ENCODE peak calls at places on chromosomes 16 and 17, in six cellular contexts. O is cardiac muscle cell, I is dorsolateral prefrontal cortex, D is fibroblast of mammary gland, K is omental fat pad, H is left ventricle myocardium inferior. A is an unnamed sample.

GRCh38 chr17:28505986-28506665 is at the start of gene FOXN1:
- DNase-seq in O (no peak), I (no peak), D (no peak), K (no peak), H (no peak), A (no peak)

GRCh38 chr16:49857423-49858181 is 1.7 kb upstream of the ZNF423 start:
- DNase-seq in O (peak; percentile 80), I (no peak), D (peak; percentile 49), K (no peak), H (peak; percentile 61), A (no peak)

GRCh38 chr17:45224671-45225050 is 3.0 kb downstream of the FMNL1 start:
- DNase-seq in O (no peak), I (no peak), D (no peak), K (no peak), H (no peak), A (no peak)

GRCh38 chr17:29241015-29241963 is 5.4 kb upstream of the CRYBA1 start:
- DNase-seq in O (no peak), I (no peak), D (peak; percentile 97), K (no peak), H (no peak), A (peak; percentile 98)

GRCh38 chr17:77792626-77793025 is 165.9 kb upstream of the TNRC6C start:
- DNase-seq in O (no peak), I (no peak), D (no peak), K (no peak), H (no peak), A (no peak)

GRCh38 chr17:20267459-20267842 is 199.9 kb downstream of the LGALS9B start:
- DNase-seq in O (no peak), I (no peak), D (no peak), K (no peak), H (no peak), A (no peak)

GRCh38 chr17:27878776-27879562 is 14.2 kb downstream of the LYRM9 start:
- DNase-seq in O (peak; percentile 79), I (no peak), D (no peak), K (no peak), H (no peak), A (no peak)

GRCh38 chr16:11639925-11640899 is 28.0 kb upstream of the SNN start:
- DNase-seq in O (peak; percentile 52), I (peak; percentile 23), D (peak; percentile 99), K (peak; percentile 57), H (peak; percentile 83), A (peak; percentile 100)

GRCh38 chr17:57537524-57538410 is 207.3 kb downstream of the CCDC182 start:
- DNase-seq in O (no peak), I (no peak), D (no peak), K (no peak), H (no peak), A (no peak)

GRCh38 chr17:44961921-44962350 is 6.2 kb downstream of the C1QL1 start:
- DNase-seq in O (no peak), I (no peak), D (no peak), K (no peak), H (no peak), A (no peak)

DNA sequence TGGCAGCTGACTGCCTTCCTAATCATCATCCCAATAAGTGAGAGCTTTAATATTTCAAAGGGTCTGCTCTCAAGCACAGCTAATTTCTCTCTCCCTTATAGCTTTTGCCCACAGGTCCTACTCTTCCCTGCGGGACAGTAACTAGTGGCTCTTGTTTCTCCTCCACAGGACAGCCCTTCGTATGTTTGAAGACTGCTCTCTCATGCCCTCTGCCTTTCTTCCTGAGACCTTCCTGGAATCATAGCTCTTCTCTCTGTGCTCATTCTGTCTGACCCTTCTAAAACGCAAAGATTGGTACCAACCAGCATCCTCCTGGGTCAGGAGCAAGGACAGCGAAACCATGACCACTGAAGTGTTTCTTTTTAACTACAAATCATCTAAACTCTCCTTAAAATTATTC is 168.9 kb downstream of the GRIN2A start:
- DNase-seq in O (no peak), I (no peak), D (no peak), K (no peak), H (no peak), A (no peak)
- TF ChIP-seq CTCF in O (no peak), I (peak; percentile 38), D (no peak), K (no peak), H (peak; percentile 42), A (no peak)

GRCh38 chr16:15052747-15053476 is 3.0 kb downstream of the NTAN1 start:
- DNase-seq in O (no peak), I (no peak), D (peak; percentile 43), K (no peak), H (no peak), A (no peak)
- TF ChIP-seq CTCF in O (no peak), I (no peak), D (no peak), K (no peak), H (no peak), A (no peak)

GRCh38 chr17:3549610-3550162 is 7.9 kb downstream of the TRPV3 start:
- DNase-seq in O (no peak), I (no peak), D (no peak), K (no peak), H (no peak), A (no peak)

GRCh38 chr17:3553419-3554401 is 3.9 kb downstream of the TRPV3 start:
- DNase-seq in O (no peak), I (no peak), D (no peak), K (no peak), H (no peak), A (no peak)

GRCh38 chr17:3554440-3554839 is 3.2 kb downstream of the TRPV3 start:
- DNase-seq in O (no peak), I (no peak), D (no peak), K (no peak), H (no peak), A (no peak)

GRCh38 chr17:3552916-3553315 is 4.7 kb downstream of the TRPV3 start:
- DNase-seq in O (no peak), I (no peak), D (no peak), K (no peak), H (no peak), A (no peak)

GRCh38 chr17:3551189-3551588 is 6.4 kb downstream of the TRPV3 start:
- DNase-seq in O (no peak), I (no peak), D (no peak), K (no peak), H (no peak), A (no peak)
- TF ChIP-seq CTCF in O (no peak), I (no peak), D (no peak), K (no peak), H (no peak), A (peak; percentile 54)

DNA sequence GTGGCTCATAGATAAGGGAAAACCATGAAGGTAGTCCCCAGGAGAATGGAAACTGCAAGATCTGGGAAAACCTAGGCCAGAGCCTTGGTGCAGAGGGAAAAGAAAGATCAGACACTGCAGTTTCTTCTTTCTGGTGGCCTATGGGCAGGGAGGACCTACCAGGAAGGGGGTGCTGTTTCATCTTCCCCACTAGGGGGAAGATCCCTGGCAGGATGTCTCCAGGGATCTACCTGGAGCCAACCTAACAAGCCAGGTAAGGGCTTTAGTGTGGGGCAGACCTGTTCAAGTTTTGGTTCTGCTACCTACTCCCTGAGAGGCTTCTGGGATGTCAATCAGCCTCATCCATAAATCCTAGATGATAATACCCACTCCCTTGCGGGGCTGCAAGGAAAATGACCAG is 21.4 kb downstream of the TOM1L2 start:
- DNase-seq in O (no peak), I (no peak), D (no peak), K (no peak), H (no peak), A (no peak)
- TF ChIP-seq CTCF in O (peak; percentile 14), I (no peak), D (peak; percentile 9), K (no peak), H (no peak), A (peak; percentile 53)

DNA sequence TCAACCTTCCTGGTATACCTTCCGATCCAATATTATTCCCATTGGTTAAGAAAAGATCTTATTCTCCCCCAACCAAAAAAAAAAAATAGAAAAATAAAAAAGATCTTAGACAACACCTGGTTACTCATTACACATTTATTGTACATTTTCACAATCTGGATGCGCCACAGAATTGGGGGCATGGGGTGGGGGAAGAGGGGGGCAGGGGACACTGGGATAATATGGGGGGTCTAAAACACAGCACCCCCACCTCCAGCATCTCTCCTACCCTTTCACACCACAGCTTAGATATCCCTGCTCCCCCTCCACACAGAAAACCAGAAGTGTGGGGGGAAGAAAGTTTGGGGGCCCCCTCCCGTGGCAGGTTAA is 3.7 kb downstream of the VAMP2 start:
- DNase-seq in O (no peak), I (no peak), D (no peak), K (no peak), H (no peak), A (no peak)
- TF ChIP-seq CTCF in O (no peak), I (no peak), D (no peak), K (no peak), H (no peak), A (peak; percentile 5)

GRCh38 chr17:47207143-47208067 is 1.7 kb upstream of the MYL4 start:
- DNase-seq in O (no peak), I (no peak), D (no peak), K (no peak), H (no peak), A (no peak)

GRCh38 chr17:47205419-47205963 is 3.7 kb upstream of the MYL4 start:
- DNase-seq in O (peak; percentile 85), I (no peak), D (peak; percentile 65), K (no peak), H (peak; percentile 38), A (peak; percentile 50)

GRCh38 chr17:47204722-47205418 is 4.3 kb upstream of the MYL4 start:
- DNase-seq in O (no peak), I (no peak), D (peak; percentile 75), K (no peak), H (peak; percentile 34), A (peak; percentile 47)

GRCh38 chr17:47201168-47201567 is 8.0 kb upstream of the MYL4 start:
- DNase-seq in O (no peak), I (no peak), D (no peak), K (no peak), H (no peak), A (no peak)

GRCh38 chr17:47203984-47204721 is 5.0 kb upstream of the MYL4 start:
- DNase-seq in O (no peak), I (no peak), D (peak; percentile 73), K (no peak), H (no peak), A (peak; percentile 35)
- TF ChIP-seq CTCF in O (no peak), I (no peak), D (no peak), K (no peak), H (no peak), A (no peak)

DNA sequence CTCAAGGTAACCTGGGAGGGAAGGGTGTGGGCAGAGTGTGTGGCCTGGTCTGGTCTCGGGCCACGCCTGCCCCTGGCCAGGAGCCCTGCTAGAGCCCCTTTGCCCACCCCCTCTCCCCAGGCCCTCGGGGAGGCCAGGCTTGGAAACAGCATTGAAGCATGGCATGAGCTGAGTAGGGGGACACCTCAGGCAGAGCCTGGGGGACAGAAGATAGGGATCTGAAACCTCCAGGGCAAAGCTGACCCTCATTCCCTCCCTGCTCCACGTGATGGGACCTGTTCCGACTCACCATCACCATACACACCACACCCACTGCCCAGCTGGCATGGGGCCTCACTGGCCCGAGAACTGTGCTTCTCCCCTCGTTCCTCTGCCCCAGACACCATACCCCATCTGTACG is 2.5 kb downstream of the RFNG start:
- DNase-seq in O (no peak), I (no peak), D (no peak), K (no peak), H (no peak), A (no peak)
- TF ChIP-seq CTCF in O (no peak), I (no peak), D (no peak), K (no peak), H (no peak), A (no peak)